ENCODE peak calls at places on chromosomes 1 and 21, in seven cellular contexts. E is A549, G is astrocyte, N is left lung, F is kidney, H is thoracic aorta, L is psoas muscle. W is an unnamed sample.

GRCh38 chr21:14092834-14093560 is 117.8 kb downstream of the LIPI start:
- DNase-seq in N (no peak), F (no peak), E (no peak), L (no peak), G (no peak), H (no peak), W (no peak)

GRCh38 chr21:21018841-21019240 is 20.6 kb downstream of the NCAM2 start:
- DNase-seq in H (no peak), G (peak), E (no peak), N (no peak), F (no peak), L (no peak), W (no peak)

GRCh38 chr1:184953600-184954219 is 20.6 kb downstream of the NIBAN1 start:
- DNase-seq in N (no peak), H (no peak), G (peak), E (no peak), F (no peak), L (no peak), W (no peak)

GRCh38 chr1:164337885-164338284 is 221.1 kb upstream of the PBX1 start:
- DNase-seq in N (no peak), H (no peak), E (no peak), F (no peak), G (no peak), L (no peak), W (no peak)

GRCh38 chr1:8818325-8818775 is 910 bp upstream of the RERE start:
- DNase-seq in E (no peak), F (no peak), L (no peak), H (peak), N (no peak), G (peak), W (no peak)

GRCh38 chr1:234276389-234276788 is 96.9 kb upstream of the COA6 start:
- DNase-seq in L (no peak), H (no peak), F (no peak), N (no peak), E (no peak), G (no peak), W (no peak)

GRCh38 chr1:43256675-43257570 is 12.9 kb upstream of the TMEM125 start:
- DNase-seq in H (no peak), G (no peak), F (peak), E (no peak), L (no peak), N (peak), W (no peak)

GRCh38 chr1:2203671-2204383 is 9.3 kb upstream of the FAAP20 start:
- DNase-seq in F (peak), L (no peak), E (no peak), N (no peak), H (no peak), G (no peak), W (no peak)

GRCh38 chr21:26032263-26032662 is 138.3 kb downstream of the APP start:
- DNase-seq in H (no peak), F (no peak), L (no peak), E (no peak), N (no peak), G (no peak), W (no peak)

DNA sequence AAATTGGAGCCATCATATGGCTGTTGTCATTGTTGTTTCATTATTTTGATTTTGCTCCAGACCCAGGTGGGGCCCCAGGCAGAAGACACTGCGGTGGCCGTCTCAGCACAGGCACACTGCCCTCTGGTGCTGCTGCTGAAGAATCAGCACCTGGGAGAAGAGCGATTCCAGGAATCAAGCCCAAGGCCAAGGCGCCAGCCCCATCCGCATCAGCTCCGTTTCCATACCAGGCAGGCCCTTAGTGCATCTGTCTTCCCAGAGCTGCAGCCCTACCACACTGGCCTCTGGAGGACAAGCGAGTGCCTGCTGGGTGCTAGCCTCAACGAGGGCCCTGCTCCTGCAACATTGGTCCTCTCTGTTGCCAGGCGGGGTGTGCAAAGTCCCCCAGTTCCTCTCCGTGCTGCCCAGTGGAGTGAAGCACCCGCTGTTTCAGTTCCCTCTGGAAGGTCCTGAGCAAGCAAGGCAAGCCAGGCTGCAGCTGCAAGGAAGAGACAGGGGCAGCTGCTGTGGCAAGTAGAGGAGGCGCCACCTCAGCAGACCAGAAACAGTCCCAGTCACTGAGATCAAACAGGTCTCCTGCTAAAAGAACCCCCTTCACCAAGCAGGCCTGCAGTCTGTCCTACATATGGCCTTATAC is 5.2 kb downstream of the GRIK3 start:
- DNase-seq in F (no peak), N (no peak), E (no peak), G (no peak), H (no peak), L (no peak), W (no peak)
- TF ChIP-seq CTCF in F (no peak), N (no peak), E (no peak), G (no peak), H (no peak), L (no peak), W (no peak)

GRCh38 chr1:162218546-162218945 is 149.1 kb downstream of the NOS1AP start:
- DNase-seq in E (no peak), F (no peak), L (no peak), H (no peak), G (no peak), N (no peak), W (no peak)
- H3K27ac ChIP-seq in E (no peak), F (no peak), L (no peak), H (no peak), G (no peak), N (peak), W (no peak)

DNA sequence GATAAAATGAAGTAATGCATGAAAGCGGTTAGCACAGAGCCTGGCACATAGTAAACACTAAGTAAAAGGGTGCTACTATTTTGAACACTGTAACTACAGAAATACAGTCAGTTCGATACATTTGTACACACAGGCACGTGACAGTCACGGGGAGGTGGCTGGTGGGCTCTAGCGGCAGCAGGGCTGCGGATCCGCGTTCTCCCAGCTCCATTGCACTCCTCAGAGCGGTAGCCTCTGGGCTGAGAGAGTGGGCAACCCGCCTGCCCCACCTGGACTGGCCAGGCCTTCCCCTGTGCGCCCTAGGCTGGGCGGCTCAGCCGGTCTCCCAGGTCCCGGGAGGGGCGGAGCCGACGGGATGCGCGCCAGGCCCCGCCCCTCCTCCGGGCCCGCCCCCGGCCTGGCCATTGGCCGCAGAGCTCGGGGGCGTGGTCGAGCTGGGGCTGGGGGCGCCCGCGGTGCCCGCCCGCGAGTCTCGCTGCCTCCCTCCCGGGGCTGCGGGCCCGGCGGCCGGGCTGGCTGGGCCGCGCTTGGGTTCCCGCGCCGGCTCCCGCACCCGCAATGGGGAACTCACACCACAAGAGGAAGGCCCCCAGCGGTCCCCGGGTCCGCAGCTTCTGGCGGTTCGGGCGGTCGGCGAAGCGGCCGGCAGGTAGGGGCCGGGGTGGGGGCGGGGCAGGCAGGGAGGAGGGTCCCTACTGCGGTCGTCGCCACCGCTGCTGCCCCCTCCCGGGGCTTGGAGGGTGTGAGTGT is 51.1 kb upstream of the SYNC start:
- DNase-seq in L (peak), G (peak), H (no peak), N (peak), F (peak), E (no peak), W (peak)
- TF ChIP-seq CTCF in L (no peak), G (no peak), H (no peak), N (no peak), F (no peak), E (no peak), W (no peak)

DNA sequence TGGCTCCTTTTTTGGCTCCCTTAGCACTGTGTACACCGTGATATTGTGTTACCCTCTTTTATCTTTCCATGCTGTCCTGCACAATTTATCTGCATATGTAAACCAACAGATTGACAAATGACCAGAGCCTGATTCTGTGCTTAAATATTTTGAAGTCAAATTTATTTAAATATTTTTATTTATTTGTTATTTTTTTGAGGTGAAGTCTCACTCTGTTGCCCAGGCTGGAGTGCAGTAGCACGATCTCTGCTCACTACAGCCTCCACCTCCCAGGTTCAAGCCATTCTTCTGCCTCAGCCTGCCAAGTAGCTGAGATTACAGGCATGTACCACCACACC is 12.8 kb downstream of the PMF1 start:
- DNase-seq in F (no peak), G (no peak), N (no peak), E (no peak), H (no peak), L (no peak), W (no peak)
- H3K27ac ChIP-seq in F (no peak), G (no peak), N (no peak), E (peak), H (no peak), L (no peak), W (no peak)

GRCh38 chr1:44747878-44748277 is 8.2 kb downstream of the KIF2C start:
- DNase-seq in L (no peak), E (no peak), N (no peak), G (no peak), F (no peak), H (no peak), W (no peak)
- TF ChIP-seq CTCF in L (no peak), E (no peak), N (no peak), G (no peak), F (no peak), H (no peak), W (no peak)

DNA sequence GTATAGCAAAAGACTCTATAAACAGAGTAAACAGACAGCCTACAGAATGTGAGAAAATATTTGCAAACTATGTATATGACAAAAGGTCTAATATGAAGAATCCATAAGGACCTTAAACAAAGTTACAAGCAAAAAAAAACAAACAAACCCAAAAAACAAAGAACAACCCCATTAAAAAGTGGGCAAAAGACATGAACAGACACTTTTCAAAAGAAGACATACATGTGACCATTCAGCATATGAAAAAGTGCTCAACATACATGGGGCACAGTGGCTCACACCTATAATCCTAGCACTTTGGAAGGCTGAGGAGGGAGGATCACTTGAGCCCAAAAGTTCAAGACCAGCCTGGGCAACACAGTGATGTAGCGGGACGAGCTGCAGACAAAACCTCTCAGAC is 17.9 kb upstream of the OR2B11 start:
- DNase-seq in E (no peak), G (no peak), L (no peak), F (no peak), H (no peak), N (no peak), W (no peak)
- H3K27ac ChIP-seq in E (no peak), G (no peak), L (no peak), F (no peak), H (no peak), N (no peak), W (no peak)

GRCh38 chr1:54395535-54395934 is 10.7 kb downstream of the SSBP3 start:
- DNase-seq in F (no peak), L (no peak), H (no peak), G (no peak), E (no peak), N (no peak), W (no peak)
- TF ChIP-seq CTCF in F (no peak), L (no peak), H (no peak), G (no peak), E (no peak), N (no peak), W (no peak)